ENCODE peak calls at places on chromosomes 2 and 18, in five cellular contexts. One of them, this sample, is unnamed.

GRCh38 chr2:145169285-145169684 is 649.4 kb upstream of the ZEB2 start:
- DNase-seq in CD4-positive, alpha-beta memory T cell: no peak
- DNase-seq in fibroblast of mammary gland: no peak
- DNase-seq in fibroblast of the conjunctiva: no peak
- DNase-seq in fibroblast of the aortic adventitia: no peak
- DNase-seq in this sample: no peak

GRCh38 chr2:13052547-13052946 is 335.8 kb downstream of the TRIB2 start:
- DNase-seq in fibroblast of mammary gland: no peak
- DNase-seq in CD4-positive, alpha-beta memory T cell: no peak
- DNase-seq in fibroblast of the conjunctiva: no peak
- DNase-seq in fibroblast of the aortic adventitia: no peak
- DNase-seq in this sample: no peak

GRCh38 chr2:239528146-239528545 is 127.3 kb upstream of the HDAC4 start:
- DNase-seq in fibroblast of the conjunctiva: no peak
- DNase-seq in fibroblast of the aortic adventitia: no peak
- DNase-seq in CD4-positive, alpha-beta memory T cell: no peak
- DNase-seq in fibroblast of mammary gland: no peak
- DNase-seq in this sample: peak

GRCh38 chr2:26845021-26845420 is 2.9 kb upstream of the DPYSL5 start:
- DNase-seq in CD4-positive, alpha-beta memory T cell: no peak
- DNase-seq in fibroblast of the conjunctiva: no peak
- DNase-seq in fibroblast of mammary gland: no peak
- DNase-seq in fibroblast of the aortic adventitia: no peak
- DNase-seq in this sample: no peak

GRCh38 chr2:181806039-181806392 is 85.5 kb upstream of the ITPRID2 start:
- DNase-seq in CD4-positive, alpha-beta memory T cell: no peak
- DNase-seq in fibroblast of mammary gland: no peak
- DNase-seq in fibroblast of the conjunctiva: no peak
- DNase-seq in fibroblast of the aortic adventitia: peak
- DNase-seq in this sample: no peak

GRCh38 chr18:24072743-24073142 is 58.2 kb downstream of the TTC39C start:
- DNase-seq in fibroblast of the conjunctiva: no peak
- DNase-seq in CD4-positive, alpha-beta memory T cell: no peak
- DNase-seq in fibroblast of the aortic adventitia: no peak
- DNase-seq in fibroblast of mammary gland: no peak
- DNase-seq in this sample: no peak

GRCh38 chr18:70405051-70405450 is 116.2 kb downstream of the SOCS6 start:
- DNase-seq in fibroblast of the conjunctiva: no peak
- DNase-seq in fibroblast of mammary gland: no peak
- DNase-seq in CD4-positive, alpha-beta memory T cell: no peak
- DNase-seq in fibroblast of the aortic adventitia: no peak
- DNase-seq in this sample: no peak

GRCh38 chr2:118300807-118301206 is 212.5 kb downstream of the INSIG2 start:
- DNase-seq in CD4-positive, alpha-beta memory T cell: no peak
- DNase-seq in fibroblast of mammary gland: no peak
- DNase-seq in fibroblast of the aortic adventitia: no peak
- DNase-seq in fibroblast of the conjunctiva: no peak
- DNase-seq in this sample: no peak

GRCh38 chr2:170162261-170162612 is 15.7 kb upstream of the MYO3B start:
- DNase-seq in CD4-positive, alpha-beta memory T cell: no peak
- DNase-seq in fibroblast of the conjunctiva: no peak
- DNase-seq in fibroblast of mammary gland: peak
- DNase-seq in fibroblast of the aortic adventitia: no peak
- DNase-seq in this sample: no peak

GRCh38 chr18:41353726-41354125 is 601.3 kb upstream of the PIK3C3 start:
- DNase-seq in fibroblast of the conjunctiva: no peak
- DNase-seq in CD4-positive, alpha-beta memory T cell: no peak
- DNase-seq in fibroblast of mammary gland: no peak
- DNase-seq in fibroblast of the aortic adventitia: no peak
- DNase-seq in this sample: no peak

GRCh38 chr18:36186461-36187137 is 698 bp upstream of the MOCOS start:
- DNase-seq in fibroblast of the conjunctiva: no peak
- DNase-seq in fibroblast of mammary gland: peak
- DNase-seq in CD4-positive, alpha-beta memory T cell: no peak
- DNase-seq in fibroblast of the aortic adventitia: peak
- DNase-seq in this sample: no peak

GRCh38 chr2:196925445-196925767 is 1.1 kb downstream of the PGAP1 start:
- DNase-seq in fibroblast of mammary gland: peak
- DNase-seq in fibroblast of the aortic adventitia: no peak
- DNase-seq in fibroblast of the conjunctiva: no peak
- DNase-seq in CD4-positive, alpha-beta memory T cell: no peak
- DNase-seq in this sample: no peak

GRCh38 chr18:8800445-8800844 is 95.1 kb downstream of the MTCL1 start:
- DNase-seq in fibroblast of the aortic adventitia: peak
- DNase-seq in CD4-positive, alpha-beta memory T cell: no peak
- DNase-seq in fibroblast of mammary gland: peak
- DNase-seq in fibroblast of the conjunctiva: peak
- DNase-seq in this sample: no peak

GRCh38 chr2:37566517-37566961 is 104.9 kb downstream of the CDC42EP3 start:
- DNase-seq in fibroblast of mammary gland: peak
- DNase-seq in fibroblast of the conjunctiva: peak
- DNase-seq in CD4-positive, alpha-beta memory T cell: no peak
- DNase-seq in fibroblast of the aortic adventitia: peak
- DNase-seq in this sample: no peak

GRCh38 chr2:228866781-228867180 is 404.3 kb downstream of the PID1 start:
- DNase-seq in fibroblast of mammary gland: no peak
- DNase-seq in CD4-positive, alpha-beta memory T cell: no peak
- DNase-seq in fibroblast of the aortic adventitia: no peak
- DNase-seq in fibroblast of the conjunctiva: no peak
- DNase-seq in this sample: no peak

GRCh38 chr2:102337012-102337411 is 18.6 kb upstream of the IL18R1 start:
- DNase-seq in fibroblast of mammary gland: peak
- DNase-seq in CD4-positive, alpha-beta memory T cell: no peak
- DNase-seq in fibroblast of the conjunctiva: peak
- DNase-seq in fibroblast of the aortic adventitia: peak
- DNase-seq in this sample: no peak

GRCh38 chr2:201881382-201881720 is 75.0 kb downstream of the CDK15 start:
- DNase-seq in fibroblast of the aortic adventitia: peak
- DNase-seq in CD4-positive, alpha-beta memory T cell: no peak
- DNase-seq in fibroblast of mammary gland: peak
- DNase-seq in fibroblast of the conjunctiva: no peak
- DNase-seq in this sample: no peak

GRCh38 chr2:21754164-21754788 is 630.5 kb downstream of the TDRD15 start:
- DNase-seq in fibroblast of mammary gland: no peak
- DNase-seq in fibroblast of the aortic adventitia: no peak
- DNase-seq in CD4-positive, alpha-beta memory T cell: no peak
- DNase-seq in fibroblast of the conjunctiva: no peak
- DNase-seq in this sample: no peak

GRCh38 chr2:201257381-201257940 is 2.9 kb upstream of the CASP8 start:
- DNase-seq in CD4-positive, alpha-beta memory T cell: peak
- DNase-seq in fibroblast of the conjunctiva: no peak
- DNase-seq in fibroblast of mammary gland: no peak
- DNase-seq in fibroblast of the aortic adventitia: no peak
- DNase-seq in this sample: no peak

GRCh38 chr2:136281281-136282117 is 163.6 kb upstream of the CXCR4 start:
- DNase-seq in fibroblast of mammary gland: no peak
- DNase-seq in fibroblast of the conjunctiva: no peak
- DNase-seq in fibroblast of the aortic adventitia: no peak
- DNase-seq in CD4-positive, alpha-beta memory T cell: peak
- DNase-seq in this sample: no peak

GRCh38 chr2:10914272-10914693 is 2.5 kb downstream of the KCNF1 start:
- DNase-seq in fibroblast of mammary gland: no peak
- DNase-seq in fibroblast of the aortic adventitia: no peak
- DNase-seq in fibroblast of the conjunctiva: no peak
- DNase-seq in CD4-positive, alpha-beta memory T cell: no peak
- DNase-seq in this sample: peak

GRCh38 chr2:221488134-221488807 is 83.8 kb downstream of the EPHA4 start:
- DNase-seq in fibroblast of the aortic adventitia: no peak
- DNase-seq in CD4-positive, alpha-beta memory T cell: no peak
- DNase-seq in fibroblast of the conjunctiva: no peak
- DNase-seq in fibroblast of mammary gland: no peak
- DNase-seq in this sample: no peak

GRCh38 chr18:834086-834720 is 22.2 kb upstream of the YES1 start:
- DNase-seq in fibroblast of the conjunctiva: no peak
- DNase-seq in CD4-positive, alpha-beta memory T cell: no peak
- DNase-seq in fibroblast of the aortic adventitia: no peak
- DNase-seq in fibroblast of mammary gland: no peak
- DNase-seq in this sample: no peak

GRCh38 chr2:193502363-193503035 is 1307.8 kb upstream of the TMEFF2 start:
- DNase-seq in fibroblast of the conjunctiva: no peak
- DNase-seq in fibroblast of the aortic adventitia: no peak
- DNase-seq in CD4-positive, alpha-beta memory T cell: no peak
- DNase-seq in fibroblast of mammary gland: no peak
- DNase-seq in this sample: no peak

GRCh38 chr2:120318626-120319025 is 27.3 kb upstream of the INHBB start:
- DNase-seq in CD4-positive, alpha-beta memory T cell: no peak
- DNase-seq in fibroblast of the conjunctiva: peak
- DNase-seq in fibroblast of mammary gland: peak
- DNase-seq in fibroblast of the aortic adventitia: peak
- DNase-seq in this sample: peak

GRCh38 chr2:122980672-122981071 is 1044.4 kb upstream of the CNTNAP5 start:
- DNase-seq in fibroblast of the conjunctiva: peak
- DNase-seq in CD4-positive, alpha-beta memory T cell: no peak
- DNase-seq in fibroblast of mammary gland: peak
- DNase-seq in fibroblast of the aortic adventitia: no peak
- DNase-seq in this sample: no peak

GRCh38 chr2:62287895-62288589 is 92.1 kb downstream of the B3GNT2 start:
- DNase-seq in fibroblast of mammary gland: peak
- DNase-seq in fibroblast of the aortic adventitia: peak
- DNase-seq in fibroblast of the conjunctiva: peak
- DNase-seq in CD4-positive, alpha-beta memory T cell: peak
- DNase-seq in this sample: no peak

GRCh38 chr2:197137826-197138480 is 172.6 kb downstream of the ANKRD44 start:
- DNase-seq in CD4-positive, alpha-beta memory T cell: no peak
- DNase-seq in fibroblast of the aortic adventitia: no peak
- DNase-seq in fibroblast of the conjunctiva: no peak
- DNase-seq in fibroblast of mammary gland: peak
- DNase-seq in this sample: no peak

This sample was measured in chondrocyte.